ENCODE peak calls at places on chromosomes 6 and 20, in eight cellular contexts. N is suprapubic skin, H is stomach, Y is HepG2, L is H1, I is sigmoid colon, O is transverse colon, X is spleen. T is an unnamed sample.

GRCh38 chr6:137536104-137536773 is 42.0 kb upstream of the OLIG3 start:
- DNase-seq in H (no peak), X (no peak), O (no peak), Y (no peak), I (no peak), N (no peak), L (no peak), T (no peak)

GRCh38 chr6:85015396-85015990 is 251.1 kb upstream of the TBX18 start:
- DNase-seq in O (peak), H (peak), I (no peak), X (no peak), L (peak), N (no peak), Y (peak), T (no peak)

GRCh38 chr6:19869464-19869863 is 32.3 kb downstream of the ID4 start:
- DNase-seq in L (no peak), N (no peak), O (no peak), X (no peak), I (no peak), Y (peak), H (no peak), T (no peak)

GRCh38 chr20:19577692-19578091 is 180.4 kb upstream of the RIN2 start:
- DNase-seq in H (no peak), O (no peak), Y (no peak), L (no peak), X (no peak), N (no peak), I (no peak), T (no peak)

GRCh38 chr20:45017281-45017680 is 51.0 kb downstream of the STK4 start:
- DNase-seq in X (no peak), Y (no peak), H (no peak), I (no peak), N (no peak), O (no peak), L (no peak), T (no peak)

GRCh38 chr6:109183109-109183508 is 87.8 kb downstream of the CEP57L1 start:
- DNase-seq in X (no peak), N (no peak), O (no peak), Y (no peak), L (no peak), H (no peak), I (no peak), T (no peak)

GRCh38 chr20:2210646-2211556 is 84.9 kb upstream of the TGM3 start:
- DNase-seq in L (no peak), H (no peak), I (no peak), X (no peak), N (no peak), Y (no peak), O (peak), T (no peak)

GRCh38 chr6:118187568-118188164 is 280.6 kb downstream of the SLC35F1 start:
- DNase-seq in L (no peak), H (no peak), N (no peak), O (no peak), X (no peak), Y (no peak), I (no peak), T (no peak)

GRCh38 chr20:51525241-51526104 is 17.0 kb downstream of the NFATC2 start:
- DNase-seq in Y (no peak), H (no peak), L (no peak), X (peak), N (no peak), I (peak), O (peak), T (no peak)

GRCh38 chr6:111427341-111428116 is 55.5 kb downstream of the REV3L start:
- DNase-seq in Y (peak), L (no peak), I (no peak), X (no peak), H (no peak), O (no peak), N (no peak), T (no peak)

GRCh38 chr6:2846873-2847224 is 5.2 kb upstream of the SERPINB1 start:
- DNase-seq in L (no peak), Y (no peak), N (no peak), O (no peak), X (no peak), I (no peak), H (no peak), T (no peak)

GRCh38 chr6:358432-358831 is 33.1 kb upstream of the IRF4 start:
- DNase-seq in X (peak), L (no peak), O (no peak), N (no peak), Y (no peak), H (no peak), I (peak), T (no peak)

GRCh38 chr6:14906621-14907020 is 339.2 kb upstream of the JARID2 start:
- DNase-seq in Y (no peak), I (no peak), X (no peak), H (no peak), N (no peak), L (no peak), O (no peak), T (no peak)

GRCh38 chr20:50548396-50548795 is 38.2 kb downstream of the PTPN1 start:
- DNase-seq in H (no peak), I (no peak), Y (no peak), N (no peak), O (peak), X (no peak), L (no peak), T (no peak)

GRCh38 chr6:156857573-156857972 is 80.4 kb downstream of the ARID1B start:
- DNase-seq in X (no peak), I (no peak), N (no peak), Y (no peak), O (no peak), L (no peak), H (no peak), T (no peak)

GRCh38 chr6:169250660-169251059 is 3.0 kb downstream of the THBS2 start:
- DNase-seq in L (no peak), H (peak), I (peak), N (peak), Y (no peak), O (no peak), X (no peak), T (no peak)

GRCh38 chr6:104940881-104941693 is 15.8 kb upstream of the LIN28B start:
- DNase-seq in O (no peak), N (no peak), L (peak), X (peak), Y (peak), I (no peak), H (no peak), T (no peak)

GRCh38 chr6:36150283-36150682 is 20.0 kb downstream of the MAPK13 start:
- DNase-seq in H (no peak), N (no peak), X (no peak), I (no peak), Y (no peak), O (no peak), L (no peak), T (no peak)

GRCh38 chr6:158041788-158042187 is 60.1 kb downstream of the SYNJ2 start:
- DNase-seq in N (no peak), O (no peak), H (no peak), I (peak), X (no peak), Y (no peak), L (no peak), T (no peak)

GRCh38 chr6:23173231-23173630 is 603.9 kb downstream of the HDGFL1 start:
- DNase-seq in L (no peak), N (no peak), X (no peak), Y (no peak), H (no peak), I (no peak), O (no peak), T (no peak)
- TF ChIP-seq POLR2A in L (no peak), N (no peak), X (no peak), Y (no peak), H (no peak), I (no peak), O (no peak), T (no peak)

GRCh38 chr20:54148947-54149764 is 24.6 kb downstream of the CYP24A1 start:
- DNase-seq in X (no peak), Y (peak), N (no peak), I (no peak), H (no peak), L (no peak), O (peak), T (no peak)
- TF ChIP-seq POLR2AphosphoS5 in X (no peak), Y (no peak), N (no peak), I (no peak), H (no peak), L (no peak), O (peak), T (peak)

GRCh38 chr6:154510144-154510905 is at the start of gene CNKSR3:
- DNase-seq in L (peak), N (peak), O (peak), X (peak), H (peak), Y (peak), I (peak), T (no peak)
- TF ChIP-seq POLR2A in L (no peak), N (no peak), O (peak), X (peak), H (no peak), Y (peak), I (peak), T (no peak)

GRCh38 chr6:42251911-42252637 is 34.4 kb upstream of the MRPS10 start:
- DNase-seq in Y (peak), H (peak), I (peak), N (no peak), O (peak), X (no peak), L (no peak), T (no peak)
- TF ChIP-seq POLR2AphosphoS5 in Y (no peak), H (no peak), I (peak), N (no peak), O (no peak), X (peak), L (no peak), T (peak)

DNA sequence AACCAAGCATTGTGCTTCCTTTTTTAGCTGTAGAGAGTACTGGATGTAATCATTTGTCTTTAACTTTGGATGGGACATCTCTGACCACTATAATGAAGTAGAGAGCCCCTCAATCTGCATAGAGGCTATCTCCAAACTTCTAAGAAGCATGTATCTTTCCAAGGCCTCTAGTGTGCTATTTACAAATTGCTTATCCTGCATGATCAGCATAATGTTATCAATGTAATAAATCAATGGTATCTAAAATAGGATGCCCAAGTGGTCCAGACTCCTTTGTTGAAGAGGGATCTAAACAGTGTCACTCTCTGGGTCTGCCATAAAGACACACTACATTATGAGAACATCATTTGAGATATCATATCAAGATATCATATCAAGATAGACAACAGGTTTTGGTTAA is 6.7 kb downstream of the TAAR9 start:
- DNase-seq in N (no peak), H (no peak), Y (no peak), I (no peak), X (no peak), O (no peak), L (no peak), T (no peak)
- TF ChIP-seq POLR2A in N (no peak), H (no peak), Y (no peak), I (no peak), X (no peak), O (no peak), L (no peak), T (no peak)

GRCh38 chr6:41071501-41071922 is 644 bp downstream of the OARD1 start:
- DNase-seq in X (peak), I (no peak), H (no peak), O (peak), L (no peak), Y (no peak), N (no peak), T (no peak)
- TF ChIP-seq POLR2AphosphoS5 in X (no peak), I (no peak), H (peak), O (peak), L (peak), Y (no peak), N (no peak), T (no peak)

GRCh38 chr6:128499079-128499705 is 21.2 kb downstream of the PTPRK start:
- DNase-seq in N (no peak), H (no peak), O (no peak), Y (peak), X (no peak), L (no peak), I (no peak), T (no peak)

GRCh38 chr6:128498244-128498643 is 22.2 kb downstream of the PTPRK start:
- DNase-seq in H (no peak), O (no peak), L (no peak), Y (no peak), I (no peak), N (no peak), X (no peak), T (no peak)

GRCh38 chr6:128504003-128504654 is 16.3 kb downstream of the PTPRK start:
- DNase-seq in Y (no peak), H (no peak), I (no peak), N (no peak), L (no peak), X (no peak), O (no peak), T (no peak)

GRCh38 chr6:128495536-128496333 is 24.7 kb downstream of the PTPRK start:
- DNase-seq in H (no peak), N (no peak), O (no peak), I (no peak), Y (peak), L (no peak), X (no peak), T (no peak)

GRCh38 chr6:128500017-128500416 is 20.4 kb downstream of the PTPRK start:
- DNase-seq in O (no peak), L (no peak), I (no peak), Y (peak), N (no peak), H (no peak), X (no peak), T (no peak)
- TF ChIP-seq POLR2A in O (no peak), L (no peak), I (no peak), Y (no peak), N (no peak), H (no peak), X (no peak), T (no peak)

GRCh38 chr6:17881085-17881883 is 106.2 kb downstream of the KIF13A start:
- DNase-seq in O (no peak), N (no peak), L (no peak), I (no peak), H (peak), X (peak), Y (no peak), T (no peak)
- TF ChIP-seq POLR2AphosphoS5 in O (no peak), N (no peak), L (no peak), I (no peak), H (no peak), X (no peak), Y (no peak), T (peak)

GRCh38 chr6:28335564-28336283 is at the start of gene ZSCAN31:
- DNase-seq in I (peak), N (peak), L (peak), X (peak), Y (peak), O (peak), H (peak), T (no peak)
- TF ChIP-seq POLR2A in I (peak), N (no peak), L (peak), X (peak), Y (peak), O (peak), H (no peak), T (peak)

DNA sequence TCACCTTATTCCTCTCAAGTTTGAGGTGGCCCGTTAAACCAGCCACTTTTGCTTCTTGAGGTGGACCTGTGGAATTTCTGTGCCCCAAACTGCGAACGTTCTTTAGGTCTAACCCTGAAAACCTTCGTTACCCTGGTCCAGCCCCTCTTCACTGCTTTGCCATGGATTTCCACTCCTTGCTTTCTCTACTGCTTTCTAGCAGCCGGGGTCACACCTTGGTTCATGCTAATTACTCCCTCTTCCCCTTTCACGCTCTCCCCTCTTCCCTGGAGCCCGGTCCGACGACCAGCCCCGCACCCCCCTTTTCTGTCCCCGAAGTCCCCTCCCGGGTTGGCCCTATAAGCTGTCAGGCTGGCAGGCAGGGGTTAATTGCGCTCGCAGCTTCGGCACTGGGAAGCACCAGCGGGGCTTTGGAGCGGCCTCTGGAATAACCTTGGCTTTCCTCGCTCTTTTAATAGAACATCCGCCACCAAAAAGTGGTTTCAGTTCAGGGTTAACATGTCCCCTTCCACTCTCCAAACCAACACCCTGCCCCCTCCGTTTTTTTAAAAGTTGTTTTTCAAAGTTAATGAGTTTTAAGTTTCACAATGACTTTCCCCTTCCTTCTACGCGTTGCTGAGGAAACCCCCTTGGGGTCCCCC is 1.4 kb upstream of the HIVEP1 start:
- DNase-seq in N (peak), L (peak), O (peak), X (peak), I (peak), Y (no peak), H (peak), T (peak)
- TF ChIP-seq POLR2AphosphoS5 in N (no peak), L (no peak), O (no peak), X (no peak), I (peak), Y (no peak), H (no peak), T (peak)